ENCODE peak calls at places on chromosomes 6 and 20, in five cellular contexts. K, Z, Q, F and W are unnamed samples. For H3K36me3, the result is how much of the 10 kb centered on the place peaks cover.

GRCh38 chr6:34049395-34050342 is 96.2 kb downstream of the GRM4 start:
- DNase-seq in K (no peak), Z (no peak), Q (no peak), F (no peak), W (no peak)

GRCh38 chr20:50776122-50776795 is 18.6 kb upstream of the BCAS4 start:
- DNase-seq in K (peak), Z (no peak), Q (no peak), F (no peak), W (no peak)

GRCh38 chr6:96116674-96117073 is 100.9 kb downstream of the FUT9 start:
- DNase-seq in K (no peak), Z (no peak), Q (no peak), F (no peak), W (no peak)

GRCh38 chr6:150720774-150721233 is 121.1 kb downstream of the PLEKHG1 start:
- DNase-seq in K (no peak), Z (no peak), Q (no peak), F (no peak), W (no peak)

GRCh38 chr6:125312950-125313349 is 11.2 kb upstream of the HDDC2 start:
- DNase-seq in K (no peak), Z (no peak), Q (no peak), F (no peak), W (no peak)

GRCh38 chr6:44054635-44055559 is 72.4 kb downstream of the MRPL14 start:
- DNase-seq in K (no peak), Z (peak), Q (no peak), F (no peak), W (no peak)

GRCh38 chr6:16236648-16237199 is 1.7 kb upstream of the GMPR start:
- DNase-seq in K (peak), Z (peak), Q (no peak), F (no peak), W (no peak)

GRCh38 chr20:15703171-15703911 is 869.9 kb downstream of the KIF16B start:
- DNase-seq in K (no peak), Z (no peak), Q (peak), F (no peak), W (no peak)

GRCh38 chr6:40550096-40550731 is 37.0 kb downstream of the LRFN2 start:
- DNase-seq in K (no peak), Z (peak), Q (peak), F (no peak), W (no peak)

GRCh38 chr6:130148181-130148580 is 74.6 kb downstream of the SAMD3 start:
- DNase-seq in K (no peak), Z (no peak), Q (no peak), F (no peak), W (no peak)

GRCh38 chr20:17431621-17432364 is 99.4 kb downstream of the BFSP1 start:
- DNase-seq in K (peak), Z (peak), Q (peak), F (peak), W (peak)

GRCh38 chr6:23656257-23656731 is 469.7 kb upstream of the NRSN1 start:
- DNase-seq in K (no peak), Z (no peak), Q (no peak), F (no peak), W (no peak)

GRCh38 chr6:13445005-13445743 is 42.2 kb downstream of the GFOD1 start:
- DNase-seq in K (peak), Z (peak), Q (no peak), F (peak), W (no peak)

GRCh38 chr20:57440678-57441509 is 49.7 kb downstream of the RBM38 start:
- DNase-seq in K (peak), Z (no peak), Q (no peak), F (peak), W (no peak)

GRCh38 chr20:40717343-40717865 is 28.4 kb upstream of the MAFB start:
- DNase-seq in K (no peak), Z (no peak), Q (no peak), F (no peak), W (no peak)

GRCh38 chr6:6152060-6152459 is 145.3 kb upstream of the NRN1 start:
- DNase-seq in K (peak), Z (no peak), Q (no peak), F (no peak), W (no peak)

GRCh38 chr6:33075568-33076405 is at the start of gene HLA-DPB1:
- DNase-seq in K (no peak), Z (peak), Q (no peak), F (no peak), W (peak)

DNA sequence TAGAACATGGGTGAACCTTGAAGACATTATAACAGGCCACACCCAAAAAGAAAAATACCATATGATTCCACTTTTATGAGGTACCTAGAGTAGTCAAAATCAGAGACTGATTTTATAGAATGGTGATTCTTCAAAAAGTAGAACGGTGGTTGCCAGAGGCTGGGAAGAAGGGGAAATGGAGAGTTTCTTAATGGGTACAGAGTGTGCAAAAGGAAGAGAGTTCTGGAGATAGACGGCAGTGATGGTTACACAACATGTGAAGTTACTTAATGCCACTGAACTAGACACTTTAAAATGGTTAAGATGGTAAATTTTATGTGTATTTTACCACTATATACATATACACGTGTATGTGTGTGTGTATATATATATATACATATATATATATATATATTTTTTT is 80.8 kb downstream of the PRND start:
- DNase-seq in K (no peak), Z (no peak), Q (no peak), F (no peak), W (no peak)
- H3K36me3 ChIP-seq in K (under half), Z (under half), Q (under half), F (under half), W (under half)

DNA sequence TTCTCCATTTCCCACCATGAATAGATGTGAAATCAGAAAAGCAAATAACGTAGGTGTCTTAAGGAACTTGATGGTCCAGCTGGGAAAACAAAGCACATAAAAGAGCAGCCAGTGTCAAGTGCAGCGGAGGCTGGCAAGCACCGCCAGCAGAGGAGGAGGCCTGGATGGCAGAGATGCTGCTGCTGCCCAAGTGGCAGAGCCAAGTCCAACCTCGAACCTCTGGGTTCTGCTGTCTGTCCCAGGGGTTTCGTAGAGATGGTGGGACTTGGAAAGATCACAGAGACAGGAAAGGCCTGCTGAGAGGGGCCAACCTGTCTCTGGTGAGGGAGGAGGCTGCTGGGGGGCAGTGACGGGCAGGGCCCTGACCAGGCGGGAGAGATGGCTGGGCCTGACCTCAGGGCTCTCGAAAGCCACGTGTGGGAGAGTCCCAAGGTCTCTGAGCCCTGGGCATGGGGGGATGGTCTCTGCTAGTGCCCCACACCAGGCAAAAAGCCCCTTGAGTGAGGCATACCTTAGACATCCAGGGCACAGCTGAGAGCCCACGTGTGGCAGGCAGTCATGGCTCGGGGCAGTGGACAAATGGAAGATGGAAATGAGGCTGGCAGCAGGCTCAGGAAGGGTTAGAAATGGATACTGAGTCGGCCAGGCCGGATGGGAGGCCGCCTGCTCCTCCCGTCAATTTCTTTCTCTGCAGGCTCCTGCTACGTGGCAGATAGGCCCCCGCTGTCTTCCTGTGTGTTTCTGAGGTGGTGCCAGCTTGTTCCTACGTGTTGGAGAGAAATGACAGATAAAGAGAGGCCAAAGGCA is 77.2 kb downstream of the TCP11 start:
- DNase-seq in K (no peak), Z (no peak), Q (no peak), F (no peak), W (no peak)
- H3K36me3 ChIP-seq in K (under half), Z (under half), Q (under half), F (half or more), W (under half)

GRCh38 chr20:35496481-35496880 is 33.0 kb downstream of the C20orf173 start:
- DNase-seq in K (no peak), Z (no peak), Q (no peak), F (no peak), W (no peak)

GRCh38 chr20:35497780-35498189 is 31.7 kb downstream of the C20orf173 start:
- DNase-seq in K (no peak), Z (no peak), Q (no peak), F (peak), W (no peak)

GRCh38 chr20:35492352-35492751 is 37.0 kb downstream of the CEP250 start:
- DNase-seq in K (no peak), Z (no peak), Q (no peak), F (no peak), W (no peak)

GRCh38 chr20:35499271-35499670 is 30.2 kb downstream of the C20orf173 start:
- DNase-seq in K (no peak), Z (no peak), Q (no peak), F (no peak), W (no peak)

GRCh38 chr20:35497320-35497719 is 32.1 kb downstream of the C20orf173 start:
- DNase-seq in K (no peak), Z (no peak), Q (no peak), F (peak), W (no peak)
- H3K36me3 ChIP-seq in K (under half), Z (half or more), Q (under half), F (half or more), W (half or more)

DNA sequence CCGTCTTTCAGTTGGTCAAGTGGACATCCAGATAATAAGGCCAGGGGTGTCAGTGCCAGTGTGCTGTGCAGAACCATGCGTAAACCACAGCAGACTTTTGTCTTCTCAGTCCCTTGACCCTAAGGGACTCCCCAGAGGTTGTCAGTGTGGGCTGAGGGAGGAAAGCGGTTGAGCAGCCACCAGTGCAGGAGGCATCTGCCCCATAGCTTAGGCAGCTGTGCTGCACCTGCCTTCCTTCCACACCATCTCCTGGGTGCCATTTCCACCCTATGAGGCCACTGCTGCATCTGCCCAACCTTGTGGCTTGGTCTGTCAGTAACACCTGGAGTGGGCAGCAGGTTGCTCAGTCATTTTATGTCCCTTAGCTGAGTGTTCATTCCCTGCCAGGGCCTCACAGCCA is 26.0 kb downstream of the PRPF6 start:
- DNase-seq in K (no peak), Z (no peak), Q (no peak), F (no peak), W (no peak)
- H3K36me3 ChIP-seq in K (under half), Z (half or more), Q (under half), F (half or more), W (half or more)

DNA sequence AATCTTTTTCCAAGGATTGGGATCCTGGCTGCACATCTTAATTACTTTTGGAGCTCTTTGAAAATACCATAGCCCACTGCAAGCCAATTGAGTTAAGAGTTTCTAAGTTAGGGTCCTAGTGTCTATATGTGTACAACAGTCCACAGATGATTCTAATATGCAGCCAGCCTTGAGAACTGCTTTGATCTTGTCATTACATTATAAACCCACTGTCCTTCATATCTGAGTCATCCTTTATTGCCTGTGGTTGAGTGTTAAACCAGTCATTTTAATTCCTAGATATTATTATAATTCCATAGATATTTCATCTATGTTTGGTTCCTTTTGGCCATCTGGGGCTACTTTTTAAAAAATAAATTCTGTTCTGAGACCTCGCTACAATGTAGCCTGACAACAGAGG is 24.1 kb downstream of the MCM8 start:
- DNase-seq in K (no peak), Z (no peak), Q (no peak), F (no peak), W (no peak)
- H3K36me3 ChIP-seq in K (under half), Z (under half), Q (under half), F (under half), W (under half)

GRCh38 chr6:35468980-35469710 is 944 bp downstream of the RPL10A start:
- DNase-seq in K (peak), Z (no peak), Q (no peak), F (no peak), W (no peak)
- H3K36me3 ChIP-seq in K (under half), Z (half or more), Q (under half), F (under half), W (under half)

DNA sequence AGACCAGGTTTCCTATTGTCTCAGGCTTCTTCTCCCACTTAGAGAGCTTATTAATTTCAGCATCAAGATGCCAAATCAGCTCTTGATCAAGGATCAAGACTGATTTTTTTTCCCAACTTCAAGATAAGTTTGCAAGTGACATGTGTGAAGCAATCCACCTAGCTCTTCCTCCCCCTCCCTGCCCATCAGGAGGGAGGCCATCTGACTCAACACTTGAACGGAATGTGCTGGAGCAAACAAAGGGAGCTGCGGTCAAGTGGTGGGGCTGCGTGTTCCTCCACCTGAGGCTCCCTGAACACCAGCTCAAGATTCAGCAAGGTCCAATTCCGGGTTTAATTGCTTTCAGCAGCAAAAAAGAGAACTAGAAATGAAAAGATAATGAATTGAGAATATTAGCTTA is 38.7 kb downstream of the TTI1 start:
- DNase-seq in K (no peak), Z (peak), Q (no peak), F (no peak), W (no peak)
- H3K36me3 ChIP-seq in K (under half), Z (under half), Q (under half), F (half or more), W (under half)

GRCh38 chr6:155263373-155264063 is at the start of gene CLDN20:
- DNase-seq in K (no peak), Z (no peak), Q (no peak), F (no peak), W (no peak)
- H3K36me3 ChIP-seq in K (under half), Z (under half), Q (under half), F (under half), W (under half)

GRCh38 chr6:87241304-87241703 is 81.1 kb upstream of the SMIM8 start:
- DNase-seq in K (no peak), Z (no peak), Q (no peak), F (no peak), W (no peak)
- H3K36me3 ChIP-seq in K (under half), Z (under half), Q (under half), F (half or more), W (under half)